ENCODE peak calls at places on chromosomes 1 and 21, in six cellular contexts. G, A, U, W, X and S are unnamed samples. For H3K79me1, the result is how much of the 10 kb centered on the place peaks cover.

GRCh38 chr1:64474639-64475038 is 4.7 kb downstream of the CACHD1 start:
- DNase-seq in G (no peak), A (no peak), U (no peak), W (no peak), X (no peak), S (no peak)

GRCh38 chr1:101022294-101022693 is 3.3 kb downstream of the DPH5 start:
- DNase-seq in G (peak), A (peak), U (no peak), W (no peak), X (no peak), S (no peak)

GRCh38 chr1:235954306-235955283 is 87.9 kb upstream of the LYST start:
- DNase-seq in G (peak), A (peak), U (no peak), W (no peak), X (no peak), S (no peak)

GRCh38 chr1:98327151-98327918 is 334.2 kb upstream of the SNX7 start:
- DNase-seq in G (peak), A (peak), U (peak), W (no peak), X (no peak), S (no peak)

GRCh38 chr1:9376886-9377333 is 84.2 kb downstream of the SPSB1 start:
- DNase-seq in G (peak), A (peak), U (no peak), W (no peak), X (no peak), S (no peak)

GRCh38 chr1:8706995-8707396 is 110.4 kb downstream of the RERE start:
- DNase-seq in G (peak), A (peak), U (peak), W (no peak), X (peak), S (peak)

GRCh38 chr1:56578963-56579875 is at the start of gene PLPP3:
- DNase-seq in G (peak), A (peak), U (peak), W (peak), X (peak), S (peak)

GRCh38 chr1:91900538-91900937 is 14.6 kb upstream of the TGFBR3 start:
- DNase-seq in G (peak), A (no peak), U (no peak), W (no peak), X (peak), S (no peak)

GRCh38 chr1:151197863-151198253 is 494 bp upstream of the PIP5K1A start:
- DNase-seq in G (no peak), A (no peak), U (no peak), W (no peak), X (peak), S (no peak)

GRCh38 chr1:165927169-165927568 is 99.8 kb downstream of the UCK2 start:
- DNase-seq in G (no peak), A (no peak), U (no peak), W (no peak), X (no peak), S (no peak)

GRCh38 chr21:46622226-46622625 is 13.2 kb upstream of the PRMT2 start:
- DNase-seq in G (no peak), A (no peak), U (peak), W (no peak), X (no peak), S (peak)

GRCh38 chr1:22855668-22856606 is 116.7 kb downstream of the LACTBL1 start:
- DNase-seq in G (no peak), A (no peak), U (no peak), W (no peak), X (no peak), S (no peak)

GRCh38 chr1:41864471-41865040 is 54.2 kb downstream of the HIVEP3 start:
- DNase-seq in G (peak), A (peak), U (peak), W (no peak), X (peak), S (no peak)

GRCh38 chr1:29282924-29283803 is 46.8 kb downstream of the PTPRU start:
- DNase-seq in G (peak), A (peak), U (peak), W (peak), X (peak), S (peak)

GRCh38 chr1:54791880-54792522 is 9.1 kb downstream of the TTC22 start:
- DNase-seq in G (peak), A (peak), U (peak), W (no peak), X (no peak), S (no peak)

GRCh38 chr1:41862411-41863221 is 56.1 kb downstream of the HIVEP3 start:
- DNase-seq in G (peak), A (peak), U (peak), W (no peak), X (peak), S (no peak)

GRCh38 chr21:45427331-45428271 is 22.6 kb downstream of the COL18A1 start:
- DNase-seq in G (peak), A (peak), U (peak), W (peak), X (peak), S (no peak)

GRCh38 chr1:16207318-16208269 is 4.9 kb downstream of the ARHGEF19 start:
- DNase-seq in G (no peak), A (peak), U (peak), W (no peak), X (peak), S (no peak)

GRCh38 chr1:91148641-91149069 is 126.8 kb upstream of the ZNF644 start:
- DNase-seq in G (no peak), A (peak), U (peak), W (no peak), X (no peak), S (no peak)

GRCh38 chr21:36835383-36835795 is 131.1 kb downstream of the HLCS start:
- DNase-seq in G (no peak), A (no peak), U (no peak), W (no peak), X (no peak), S (no peak)

GRCh38 chr21:13937236-13937635 is 273.5 kb downstream of the LIPI start:
- DNase-seq in G (no peak), A (no peak), U (no peak), W (no peak), X (no peak), S (no peak)

GRCh38 chr1:29754608-29755375 is 518.5 kb downstream of the PTPRU start:
- DNase-seq in G (no peak), A (no peak), U (no peak), W (no peak), X (no peak), S (no peak)

GRCh38 chr1:204647114-204647804 is 38.3 kb downstream of the LRRN2 start:
- DNase-seq in G (peak), A (peak), U (peak), W (no peak), X (peak), S (peak)

GRCh38 chr1:222346955-222347354 is 200.9 kb downstream of the HHIPL2 start:
- DNase-seq in G (no peak), A (no peak), U (no peak), W (no peak), X (no peak), S (no peak)

GRCh38 chr1:27878787-27879335 is 6.5 kb downstream of the THEMIS2 start:
- DNase-seq in G (no peak), A (no peak), U (no peak), W (no peak), X (no peak), S (no peak)

GRCh38 chr1:23100074-23100748 is 68.4 kb downstream of the LUZP1 start:
- DNase-seq in G (peak), A (peak), U (peak), W (no peak), X (peak), S (peak)

GRCh38 chr1:152047954-152048640 is 11.3 kb upstream of the S100A11 start:
- DNase-seq in G (peak), A (peak), U (peak), W (peak), X (peak), S (peak)

GRCh38 chr1:3547055-3548005 is 64.0 kb downstream of the MEGF6 start:
- DNase-seq in G (no peak), A (no peak), U (peak), W (no peak), X (peak), S (no peak)

GRCh38 chr1:223271085-223271781 is 92.7 kb downstream of the SUSD4 start:
- DNase-seq in G (no peak), A (no peak), U (no peak), W (no peak), X (no peak), S (no peak)

GRCh38 chr1:227603327-227603726 is 40.0 kb downstream of the ZNF678 start:
- DNase-seq in G (no peak), A (no peak), U (no peak), W (no peak), X (no peak), S (no peak)

GRCh38 chr1:206962269-206962668 is 8.0 kb downstream of the FCAMR start:
- DNase-seq in G (no peak), A (no peak), U (no peak), W (no peak), X (no peak), S (no peak)

GRCh38 chr1:206963119-206963712 is 7.0 kb downstream of the FCAMR start:
- DNase-seq in G (peak), A (no peak), U (no peak), W (no peak), X (no peak), S (no peak)

GRCh38 chr1:206960676-206961386 is 9.4 kb downstream of the FCAMR start:
- DNase-seq in G (no peak), A (no peak), U (no peak), W (no peak), X (no peak), S (no peak)

GRCh38 chr1:206963740-206964139 is 6.5 kb downstream of the FCAMR start:
- DNase-seq in G (no peak), A (no peak), U (no peak), W (no peak), X (no peak), S (no peak)

DNA sequence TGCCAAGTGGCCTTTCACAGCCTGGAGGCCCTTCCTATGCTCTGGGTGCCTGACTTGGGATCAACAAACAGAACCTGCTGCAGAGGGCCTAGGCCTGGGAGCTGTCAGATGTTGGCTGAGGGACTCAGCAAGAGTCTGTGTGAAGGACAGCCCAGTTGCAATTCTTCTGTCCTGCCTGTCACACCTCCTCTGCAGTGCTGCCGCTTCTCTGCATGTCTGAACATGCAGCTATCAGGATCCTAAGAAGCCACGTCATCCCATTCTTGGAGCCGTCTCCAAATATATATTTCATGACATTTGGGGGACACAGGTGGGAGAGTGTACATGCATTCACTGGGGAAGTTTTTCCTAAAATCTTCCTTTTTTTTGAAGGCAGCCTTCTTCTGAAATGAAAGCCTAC is 8.6 kb downstream of the FCAMR start:
- DNase-seq in G (no peak), A (no peak), U (no peak), W (no peak), X (no peak), S (no peak)
- H3K79me1 ChIP-seq in G (under half), A (under half), U (under half), W (under half), X (under half), S (under half)

GRCh38 chr1:156126043-156126700 is 11.7 kb downstream of the LMNA start:
- DNase-seq in G (peak), A (peak), U (peak), W (no peak), X (peak), S (no peak)

GRCh38 chr1:156129687-156130577 is 15.4 kb downstream of the LMNA start:
- DNase-seq in G (peak), A (peak), U (peak), W (peak), X (peak), S (peak)

GRCh38 chr1:156128749-156129682 is 14.5 kb downstream of the LMNA start:
- DNase-seq in G (peak), A (peak), U (no peak), W (no peak), X (peak), S (no peak)

GRCh38 chr1:156124557-156125483 is 10.3 kb downstream of the LMNA start:
- DNase-seq in G (no peak), A (peak), U (no peak), W (no peak), X (peak), S (no peak)

GRCh38 chr1:156126701-156127534 is 12.4 kb downstream of the LMNA start:
- DNase-seq in G (peak), A (peak), U (no peak), W (no peak), X (peak), S (no peak)
- H3K4me3 ChIP-seq in G (no peak), A (no peak), U (no peak), W (no peak), X (no peak), S (no peak)

GRCh38 chr1:224779491-224780020 is 149.9 kb upstream of the DNAH14 start:
- DNase-seq in G (no peak), A (no peak), U (peak), W (no peak), X (no peak), S (no peak)

GRCh38 chr1:224782601-224783000 is 146.9 kb upstream of the DNAH14 start:
- DNase-seq in G (no peak), A (no peak), U (no peak), W (no peak), X (no peak), S (no peak)

GRCh38 chr1:224783006-224783651 is 146.3 kb upstream of the DNAH14 start:
- DNase-seq in G (no peak), A (no peak), U (no peak), W (no peak), X (no peak), S (no peak)

GRCh38 chr1:224781800-224782199 is 147.7 kb upstream of the DNAH14 start:
- DNase-seq in G (no peak), A (no peak), U (no peak), W (no peak), X (no peak), S (no peak)

DNA sequence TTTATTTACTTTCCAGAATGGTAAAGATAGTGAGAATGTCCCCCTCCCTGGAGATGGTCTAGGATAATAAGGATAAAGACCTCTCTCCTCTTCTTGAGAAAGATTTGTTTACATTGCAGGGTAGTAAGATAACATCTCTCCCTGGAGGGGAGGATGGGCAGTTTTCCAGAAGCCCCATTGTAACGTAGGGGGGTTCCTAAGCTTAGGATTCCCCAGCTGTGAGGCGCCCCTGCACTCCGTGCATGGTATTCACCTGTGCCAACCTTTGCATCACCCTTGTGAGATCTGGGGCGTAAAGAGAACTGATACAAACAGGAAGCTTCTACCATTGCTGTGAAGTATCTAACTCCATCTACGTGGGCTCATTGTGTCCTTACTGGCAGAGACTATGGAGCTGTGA is 148.7 kb upstream of the DNAH14 start:
- DNase-seq in G (no peak), A (no peak), U (peak), W (no peak), X (no peak), S (no peak)
- H2AK5ac ChIP-seq in G (no peak), A (no peak), U (no peak), W (peak), X (no peak), S (no peak)

GRCh38 chr1:161304927-161305871 is 4.6 kb downstream of the MPZ start:
- DNase-seq in G (no peak), A (no peak), U (no peak), W (no peak), X (no peak), S (no peak)

GRCh38 chr1:161300478-161300877 is 9.3 kb downstream of the MPZ start:
- DNase-seq in G (no peak), A (no peak), U (no peak), W (no peak), X (no peak), S (no peak)

GRCh38 chr1:161298116-161298515 is 11.7 kb downstream of the MPZ start:
- DNase-seq in G (no peak), A (no peak), U (no peak), W (no peak), X (no peak), S (no peak)

GRCh38 chr1:161299347-161299746 is 10.4 kb downstream of the MPZ start:
- DNase-seq in G (no peak), A (no peak), U (no peak), W (no peak), X (no peak), S (no peak)
- H3K79me1 ChIP-seq in G (under half), A (under half), U (under half), W (under half), X (under half), S (under half)

GRCh38 chr1:221089803-221090202 is 210.6 kb downstream of the HLX start:
- DNase-seq in G (no peak), A (no peak), U (no peak), W (no peak), X (no peak), S (no peak)
- H3K4me3 ChIP-seq in G (no peak), A (no peak), U (no peak), W (no peak), X (no peak), S (no peak)

GRCh38 chr1:200116324-200116723 is 88.8 kb downstream of the NR5A2 start:
- DNase-seq in G (no peak), A (no peak), U (no peak), W (no peak), X (no peak), S (no peak)

GRCh38 chr1:200115532-200115931 is 88.0 kb downstream of the NR5A2 start:
- DNase-seq in G (no peak), A (no peak), U (no peak), W (no peak), X (no peak), S (no peak)

GRCh38 chr1:200124309-200124708 is 96.8 kb downstream of the NR5A2 start:
- DNase-seq in G (no peak), A (no peak), U (no peak), W (no peak), X (no peak), S (no peak)

GRCh38 chr1:200118779-200119505 is 91.4 kb downstream of the NR5A2 start:
- DNase-seq in G (no peak), A (no peak), U (no peak), W (no peak), X (no peak), S (no peak)
- H2AK5ac ChIP-seq in G (no peak), A (no peak), U (no peak), W (no peak), X (no peak), S (no peak)

GRCh38 chr1:1013922-1014617 is 773 bp downstream of the ISG15 start:
- DNase-seq in G (peak), A (peak), U (no peak), W (no peak), X (no peak), S (no peak)

GRCh38 chr1:1013105-1013921 is at the start of gene ISG15:
- DNase-seq in G (peak), A (peak), U (peak), W (no peak), X (peak), S (no peak)

GRCh38 chr1:1014896-1015681 is 1.8 kb downstream of the ISG15 start:
- DNase-seq in G (no peak), A (no peak), U (no peak), W (no peak), X (no peak), S (no peak)

GRCh38 chr1:1006305-1007159 is 6.6 kb upstream of the HES4 start:
- DNase-seq in G (no peak), A (no peak), U (peak), W (no peak), X (peak), S (no peak)

GRCh38 chr1:1011388-1011949 is 1.8 kb upstream of the ISG15 start:
- DNase-seq in G (no peak), A (no peak), U (no peak), W (no peak), X (no peak), S (no peak)
- H3K79me1 ChIP-seq in G (under half), A (under half), U (under half), W (under half), X (under half), S (under half)